ENCODE peak calls at places on chromosomes 16 and 17, in six cellular contexts. Z, G, T, O, I and Q are unnamed samples.

GRCh38 chr17:35087731-35088646 is 24.5 kb upstream of the RFFL start:
- DNase-seq in Z (peak; percentile 46), G (peak; percentile 8), T (peak; percentile 75), O (peak; percentile 56), I (peak; percentile 50), Q (peak; percentile 32)

GRCh38 chr17:2170023-2170422 is 115.1 kb downstream of the HIC1 start:
- DNase-seq in Z (no peak), G (no peak), T (peak; percentile 39), O (no peak), I (no peak), Q (no peak)

GRCh38 chr16:4386452-4386813 is 14.8 kb downstream of the VASN start:
- DNase-seq in Z (no peak), G (no peak), T (no peak), O (no peak), I (no peak), Q (no peak)

GRCh38 chr17:67068999-67069398 is 24.6 kb downstream of the CACNG1 start:
- DNase-seq in Z (no peak), G (no peak), T (no peak), O (no peak), I (no peak), Q (no peak)

GRCh38 chr17:19336938-19337711 is 25.4 kb downstream of the B9D1 start:
- DNase-seq in Z (peak; percentile 36), G (no peak), T (peak; percentile 39), O (no peak), I (no peak), Q (no peak)

GRCh38 chr16:53827741-53828140 is 123.8 kb downstream of the FTO start:
- DNase-seq in Z (no peak), G (no peak), T (no peak), O (no peak), I (no peak), Q (no peak)

GRCh38 chr17:8618825-8619224 is 11.7 kb downstream of the MYH10 start:
- DNase-seq in Z (no peak), G (no peak), T (no peak), O (no peak), I (no peak), Q (no peak)

GRCh38 chr16:65121870-65122723 is at the start of gene CDH11:
- DNase-seq in Z (peak; percentile 60), G (no peak), T (no peak), O (no peak), I (peak; percentile 21), Q (no peak)

GRCh38 chr16:21033707-21034106 is 116.9 kb downstream of the DNAH3 start:
- DNase-seq in Z (peak; percentile 44), G (no peak), T (no peak), O (no peak), I (no peak), Q (no peak)

GRCh38 chr16:47872228-47872627 is 283.6 kb downstream of the ABCC12 start:
- DNase-seq in Z (no peak), G (no peak), T (no peak), O (no peak), I (no peak), Q (no peak)

GRCh38 chr16:1206326-1206725 is 18.7 kb downstream of the TPSG1 start:
- DNase-seq in Z (no peak), G (no peak), T (no peak), O (no peak), I (no peak), Q (no peak)

GRCh38 chr16:66705790-66706505 is 9.4 kb upstream of the CMTM4 start:
- DNase-seq in Z (peak; percentile 72), G (no peak), T (no peak), O (no peak), I (no peak), Q (no peak)

GRCh38 chr16:87648236-87648635 is 45.9 kb downstream of the JPH3 start:
- DNase-seq in Z (no peak), G (no peak), T (no peak), O (no peak), I (no peak), Q (no peak)

GRCh38 chr17:42424991-42425610 is 2.0 kb upstream of the CAVIN1 start:
- DNase-seq in Z (no peak), G (no peak), T (no peak), O (no peak), I (no peak), Q (no peak)

GRCh38 chr16:10951016-10951415 is 6.7 kb downstream of the CLEC16A start:
- DNase-seq in Z (no peak), G (no peak), T (no peak), O (no peak), I (no peak), Q (no peak)

GRCh38 chr16:47254771-47255170 is 111.0 kb upstream of the NETO2 start:
- DNase-seq in Z (no peak), G (no peak), T (no peak), O (no peak), I (no peak), Q (no peak)

GRCh38 chr17:78123258-78123929 is 5.2 kb downstream of the TMC6 start:
- DNase-seq in Z (no peak), G (no peak), T (no peak), O (no peak), I (no peak), Q (no peak)

GRCh38 chr17:42937712-42938596 is 26.3 kb downstream of the AARSD1 start:
- DNase-seq in Z (no peak), G (no peak), T (peak; percentile 78), O (no peak), I (no peak), Q (no peak)

GRCh38 chr16:88561485-88562369 is 8.5 kb upstream of the ZC3H18 start:
- DNase-seq in Z (no peak), G (peak; percentile 42), T (peak; percentile 57), O (peak; percentile 71), I (no peak), Q (peak; percentile 56)

GRCh38 chr17:73657473-73658116 is 13.3 kb upstream of the SDK2 start:
- DNase-seq in Z (peak; percentile 52), G (no peak), T (peak; percentile 72), O (no peak), I (no peak), Q (no peak)

GRCh38 chr16:72291531-72291981 is 119.6 kb upstream of the PMFBP1 start:
- DNase-seq in Z (no peak), G (no peak), T (peak; percentile 70), O (no peak), I (no peak), Q (no peak)

GRCh38 chr17:81083125-81083765 is 48.3 kb downstream of the BAIAP2 start:
- DNase-seq in Z (no peak), G (no peak), T (no peak), O (no peak), I (no peak), Q (no peak)

GRCh38 chr17:67107811-67108210 is 63.5 kb downstream of the CACNG1 start:
- DNase-seq in Z (no peak), G (no peak), T (no peak), O (no peak), I (no peak), Q (no peak)

GRCh38 chr16:77780378-77780837 is 8.0 kb upstream of the VAT1L start:
- DNase-seq in Z (no peak), G (no peak), T (peak; percentile 59), O (no peak), I (no peak), Q (no peak)

GRCh38 chr17:58702708-58703107 is 10.3 kb downstream of the RAD51C start:
- DNase-seq in Z (no peak), G (no peak), T (no peak), O (no peak), I (no peak), Q (no peak)

GRCh38 chr16:67645397-67646121 is 615 bp downstream of the CARMIL2 start:
- DNase-seq in Z (no peak), G (no peak), T (no peak), O (no peak), I (no peak), Q (no peak)

GRCh38 chr16:70746040-70746707 is 54.8 kb downstream of the VAC14 start:
- DNase-seq in Z (peak; percentile 50), G (no peak), T (peak; percentile 79), O (no peak), I (no peak), Q (no peak)

GRCh38 chr16:75257886-75258806 is 6.7 kb upstream of the BCAR1 start:
- DNase-seq in Z (no peak), G (no peak), T (no peak), O (no peak), I (no peak), Q (no peak)

GRCh38 chr16:53430363-53430762 is 3.9 kb upstream of the RBL2 start:
- DNase-seq in Z (no peak), G (no peak), T (no peak), O (no peak), I (no peak), Q (no peak)

GRCh38 chr17:82892869-82893565 is 53.2 kb upstream of the ZNF750 start:
- DNase-seq in Z (peak; percentile 53), G (peak; percentile 84), T (no peak), O (peak; percentile 91), I (no peak), Q (peak; percentile 74)

GRCh38 chr17:82891911-82892310 is 52.1 kb upstream of the ZNF750 start:
- DNase-seq in Z (no peak), G (no peak), T (no peak), O (no peak), I (no peak), Q (no peak)

GRCh38 chr17:82895087-82895486 is 55.3 kb upstream of the ZNF750 start:
- DNase-seq in Z (no peak), G (no peak), T (no peak), O (no peak), I (no peak), Q (no peak)

GRCh38 chr17:82896071-82897000 is 56.5 kb upstream of the ZNF750 start:
- DNase-seq in Z (no peak), G (no peak), T (no peak), O (no peak), I (no peak), Q (no peak)

DNA sequence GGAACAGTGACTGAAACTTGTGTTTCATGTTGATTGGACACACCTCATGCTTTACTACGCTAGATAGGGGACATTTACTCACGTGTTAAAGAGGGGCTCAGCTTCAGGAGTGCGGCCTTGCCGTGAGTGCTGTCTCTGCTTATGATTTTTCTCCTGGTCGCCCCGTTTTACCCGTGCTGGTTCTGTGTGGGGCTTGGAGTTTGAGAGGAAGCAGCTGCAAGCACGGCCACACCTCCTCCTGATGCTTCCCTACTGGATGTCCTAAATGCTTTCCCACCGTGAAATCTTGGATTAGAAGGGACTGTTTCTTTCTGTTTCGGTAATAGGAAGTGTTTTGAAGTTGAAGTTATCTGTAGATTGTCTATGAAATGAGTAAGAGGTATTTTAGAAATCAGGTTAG is 54.0 kb upstream of the ZNF750 start:
- DNase-seq in Z (no peak), G (no peak), T (no peak), O (no peak), I (no peak), Q (no peak)
- H3K27ac ChIP-seq in Z (peak overlapping the region; percentile 0), G (peak overlapping the region; percentile 13), T (no peak overlapping the region), O (peak overlapping the region; percentile 11), I (no peak overlapping the region), Q (peak overlapping the region; percentile 17)

GRCh38 chr16:50509521-50510341 is 38.5 kb upstream of the NKD1 start:
- DNase-seq in Z (no peak), G (no peak), T (peak; percentile 11), O (peak; percentile 58), I (no peak), Q (peak; percentile 28)
- H3K27ac ChIP-seq in Z (no peak overlapping the region), G (no peak overlapping the region), T (no peak overlapping the region), O (no peak overlapping the region), I (no peak overlapping the region), Q (no peak overlapping the region)

GRCh38 chr17:44362964-44363612 is 565 bp downstream of the FAM171A2 start:
- DNase-seq in Z (no peak), G (no peak), T (no peak), O (no peak), I (no peak), Q (no peak)
- H3K27ac ChIP-seq in Z (peak overlapping the region; percentile 6), G (no peak overlapping the region), T (peak overlapping the region; percentile 92), O (peak overlapping the region; percentile 43), I (peak overlapping the region; percentile 38), Q (no peak overlapping the region)

GRCh38 chr17:75697651-75698291 is 23.5 kb upstream of the ITGB4 start:
- DNase-seq in Z (no peak), G (no peak), T (no peak), O (no peak), I (peak; percentile 33), Q (no peak)
- H3K27ac ChIP-seq in Z (peak overlapping the region; percentile 96), G (no peak overlapping the region), T (peak overlapping the region; percentile 93), O (no peak overlapping the region), I (peak overlapping the region; percentile 100), Q (no peak overlapping the region)